ENCODE peak calls at places on chromosomes 6 and 20, in nine cellular contexts. G is right atrium auricular region, M is A549, Z is fibroblast of villous mesenchyme, F is nephron progenitor cell, R is prostate gland, W is pancreas, S is left lung, Q is endothelial cell of umbilical vein. K is an unnamed sample.

GRCh38 chr20:6870559-6870958 is 103.1 kb downstream of the BMP2 start:
- DNase-seq in G (no peak), M (no peak), Z (no peak), F (no peak), R (no peak), W (no peak), S (no peak), Q (no peak), K (no peak)

GRCh38 chr6:71933881-71934280 is 47.5 kb downstream of the RIMS1 start:
- DNase-seq in G (no peak), M (no peak), Z (no peak), F (no peak), R (no peak), W (no peak), S (no peak), Q (no peak), K (no peak)

GRCh38 chr6:125095501-125096301 is 57.9 kb upstream of the TPD52L1 start:
- DNase-seq in G (no peak), M (no peak), Z (peak; percentile 63), F (no peak), R (no peak), W (no peak), S (no peak), Q (peak; percentile 58), K (no peak)

GRCh38 chr20:8043687-8044278 is 24.2 kb upstream of the TMX4 start:
- DNase-seq in G (no peak), M (peak; percentile 70), Z (peak; percentile 70), F (peak; percentile 35), R (peak; percentile 60), W (no peak), S (no peak), Q (peak; percentile 56), K (peak; percentile 66)

GRCh38 chr20:16974080-16974854 is 226.1 kb downstream of the OTOR start:
- DNase-seq in G (no peak), M (no peak), Z (no peak), F (no peak), R (no peak), W (peak; percentile 14), S (peak; percentile 60), Q (no peak), K (no peak)

GRCh38 chr20:63846128-63846771 is 15.0 kb upstream of the ABHD16B start:
- DNase-seq in G (no peak), M (no peak), Z (peak; percentile 61), F (peak; percentile 71), R (no peak), W (no peak), S (no peak), Q (no peak), K (peak; percentile 58)

GRCh38 chr6:142011156-142011555 is 121.6 kb upstream of the GJE1 start:
- DNase-seq in G (no peak), M (no peak), Z (peak; percentile 26), F (no peak), R (no peak), W (no peak), S (no peak), Q (peak; percentile 20), K (no peak)

GRCh38 chr6:132491303-132491702 is 21.6 kb downstream of the STX7 start:
- DNase-seq in G (peak; percentile 66), M (no peak), Z (no peak), F (no peak), R (no peak), W (no peak), S (no peak), Q (peak; percentile 67), K (no peak)

GRCh38 chr6:3722785-3723184 is 28.7 kb downstream of the PXDC1 start:
- DNase-seq in G (no peak), M (no peak), Z (no peak), F (no peak), R (no peak), W (no peak), S (no peak), Q (no peak), K (no peak)

GRCh38 chr6:170086639-170087420 is 204.0 kb downstream of the DLL1 start:
- DNase-seq in G (peak; percentile 43), M (no peak), Z (no peak), F (no peak), R (no peak), W (no peak), S (peak; percentile 67), Q (no peak), K (no peak)

GRCh38 chr6:76230711-76231110 is 158.2 kb upstream of the IMPG1 start:
- DNase-seq in G (no peak), M (peak; percentile 12), Z (no peak), F (no peak), R (no peak), W (no peak), S (no peak), Q (no peak), K (no peak)
- TF ChIP-seq CTCF in G (no peak), M (no peak), Z (no peak), F (no peak), R (no peak), W (no peak), S (no peak), Q (no peak), K (no peak)

DNA sequence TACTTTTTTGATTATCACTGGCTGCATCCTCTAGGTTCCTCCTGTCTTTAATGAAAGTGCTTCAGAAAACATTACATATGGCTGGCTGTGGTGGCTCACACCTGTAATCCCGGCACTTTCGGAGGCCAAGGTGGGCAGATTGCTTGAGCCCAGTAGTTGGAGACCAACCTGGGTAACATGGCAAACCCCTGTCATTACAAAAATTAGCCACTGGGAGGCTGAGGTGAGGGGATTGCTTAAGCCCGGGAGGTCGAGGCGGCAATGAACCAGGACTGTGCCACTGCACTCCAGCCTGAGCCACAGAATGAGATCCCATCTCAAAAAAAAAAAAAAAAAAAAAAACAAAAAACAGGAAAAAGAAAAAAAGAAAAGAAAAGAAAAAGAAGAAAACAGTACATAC is 35.3 kb downstream of the BEND3 start:
- DNase-seq in G (no peak), M (peak; percentile 5), Z (no peak), F (no peak), R (no peak), W (no peak), S (no peak), Q (no peak), K (no peak)
- TF ChIP-seq CTCF in G (no peak), M (no peak), Z (peak; percentile 34), F (peak; percentile 11), R (no peak), W (no peak), S (no peak), Q (no peak), K (peak; percentile 16)

DNA sequence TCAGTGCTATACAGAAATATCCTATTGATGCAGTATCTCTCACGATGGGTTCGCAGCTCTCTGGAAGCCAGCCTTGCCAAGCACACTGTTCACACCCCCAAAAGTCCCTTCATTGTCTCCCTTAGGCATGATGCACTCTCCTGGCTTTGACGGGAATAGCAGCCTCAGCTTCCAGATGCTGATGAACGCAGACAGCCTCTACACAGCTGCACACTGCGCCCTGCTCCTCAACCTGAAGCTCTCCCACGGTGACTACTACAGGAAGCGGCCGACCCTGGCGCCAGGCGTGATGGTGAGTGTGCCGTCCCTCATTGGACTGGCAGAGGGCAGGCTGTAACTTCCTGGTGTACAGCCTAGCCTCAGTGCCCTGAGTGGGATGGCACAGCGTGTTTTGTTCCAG is 60.0 kb upstream of the PBOV1 start:
- DNase-seq in G (no peak), M (peak; percentile 28), Z (no peak), F (peak; percentile 9), R (peak; percentile 35), W (no peak), S (peak; percentile 61), Q (no peak), K (peak; percentile 28)
- TF ChIP-seq CTCF in G (no peak), M (no peak), Z (peak; percentile 33), F (no peak), R (peak; percentile 13), W (no peak), S (no peak), Q (peak; percentile 10), K (no peak)

GRCh38 chr6:136324981-136325380 is 35.3 kb upstream of the BCLAF1 start:
- DNase-seq in G (no peak), M (no peak), Z (no peak), F (no peak), R (no peak), W (no peak), S (no peak), Q (no peak), K (no peak)
- TF ChIP-seq CTCF in G (no peak), M (no peak), Z (no peak), F (no peak), R (no peak), W (no peak), S (no peak), Q (no peak), K (no peak)

GRCh38 chr6:126170875-126171489 is 168.9 kb upstream of the CENPW start:
- DNase-seq in G (no peak), M (peak; percentile 39), Z (peak; percentile 49), F (no peak), R (no peak), W (no peak), S (no peak), Q (peak; percentile 48), K (no peak)
- TF ChIP-seq CTCF in G (peak; percentile 22), M (peak; percentile 51), Z (peak; percentile 60), F (peak; percentile 13), R (no peak), W (no peak), S (no peak), Q (peak; percentile 32), K (peak; percentile 40)